ENCODE peak calls at places on chromosomes 6 and 20, in nine cellular contexts. G, M, A, T, P, Q, K, V and F are unnamed samples.

GRCh38 chr6:53628354-53629119 is 37.0 kb downstream of the KLHL31 start:
- DNase-seq in V (no peak), M (no peak), P (peak; percentile 92), A (peak; percentile 63), K (no peak), G (no peak), T (no peak), Q (no peak), F (no peak)

GRCh38 chr6:20542927-20543602 is 8.8 kb downstream of the CDKAL1 start:
- DNase-seq in M (no peak), P (peak; percentile 83), K (no peak), G (peak; percentile 81), V (no peak), Q (no peak), T (no peak), A (peak; percentile 19), F (peak; percentile 97)

GRCh38 chr6:147806697-147807096 is 298.2 kb downstream of the SAMD5 start:
- DNase-seq in Q (no peak), M (no peak), P (no peak), V (no peak), K (no peak), G (no peak), T (no peak), A (peak; percentile 82), F (no peak)

GRCh38 chr20:56439784-56440291 is 27.8 kb downstream of the CASS4 start:
- DNase-seq in V (no peak), K (no peak), Q (no peak), G (no peak), M (no peak), T (no peak), P (peak; percentile 98), A (no peak), F (no peak)

GRCh38 chr6:77403424-77403823 is 59.9 kb downstream of the HTR1B start:
- DNase-seq in P (peak; percentile 79), V (no peak), K (peak; percentile 65), A (no peak), Q (no peak), M (no peak), G (no peak), T (no peak), F (no peak)

GRCh38 chr6:37698264-37699137 is 818 bp upstream of the MDGA1 start:
- DNase-seq in P (peak; percentile 74), G (peak; percentile 76), K (peak; percentile 69), M (peak; percentile 44), Q (peak; percentile 60), T (peak; percentile 63), A (peak; percentile 67), V (no peak), F (peak; percentile 62)

GRCh38 chr6:168355716-168356522 is 36.3 kb upstream of the DACT2 start:
- DNase-seq in M (no peak), K (no peak), V (no peak), A (peak; percentile 28), G (peak; percentile 32), Q (peak; percentile 10), P (peak; percentile 12), T (no peak), F (peak; percentile 44)

GRCh38 chr6:55776131-55776530 is 99.3 kb downstream of the BMP5 start:
- DNase-seq in T (no peak), G (no peak), P (no peak), M (no peak), Q (no peak), A (no peak), K (no peak), V (no peak), F (no peak)

GRCh38 chr20:9480066-9480465 is 34.3 kb upstream of the LAMP5 start:
- DNase-seq in Q (no peak), V (no peak), A (no peak), G (no peak), P (no peak), T (no peak), M (no peak), K (no peak), F (no peak)

GRCh38 chr6:17381429-17382147 is 11.8 kb upstream of the CAP2 start:
- DNase-seq in K (peak; percentile 66), Q (no peak), V (no peak), T (no peak), A (no peak), G (no peak), P (peak; percentile 64), M (no peak), F (no peak)

GRCh38 chr20:49545572-49545971 is 22.4 kb downstream of the PTGIS start:
- DNase-seq in P (no peak), A (no peak), V (no peak), K (no peak), Q (no peak), M (peak; percentile 22), T (no peak), G (no peak), F (no peak)